ENCODE peak calls at places on chromosomes 2 and 18, in five cellular contexts. F is stimulated activated CD8-positive, alpha-beta memory T cell treated with anti-CD3 and anti-CD28 coated beads, Interleukin-15, amount 100 ng/mL, for 24 hours; T is fibroblast of lung; J is AG04450; H is sciatic nerve. W is an unnamed sample.

GRCh38 chr2:159226059-159226461 is 60.4 kb downstream of the WDSUB1 start:
- DNase-seq in J (no peak), H (no peak), F (no peak), T (peak), W (no peak)

GRCh38 chr2:4101938-4102337 is 398.6 kb downstream of the DCDC2C start:
- DNase-seq in J (no peak), T (no peak), H (no peak), F (no peak), W (no peak)

GRCh38 chr2:152054593-152054992 is 44.3 kb downstream of the CACNB4 start:
- DNase-seq in H (no peak), F (no peak), J (no peak), T (peak), W (no peak)

GRCh38 chr2:40279001-40279400 is 172.9 kb downstream of the SLC8A1 start:
- DNase-seq in T (no peak), F (no peak), H (no peak), J (no peak), W (peak)

GRCh38 chr2:94874277-94874997 is 3.2 kb downstream of the TEKT4 start:
- DNase-seq in J (no peak), T (peak), F (peak), H (peak), W (no peak)

GRCh38 chr2:23939054-23939436 is 1.2 kb upstream of the UBXN2A start:
- DNase-seq in F (no peak), H (no peak), T (no peak), J (no peak), W (no peak)

GRCh38 chr2:153477641-153478288 is 797 bp downstream of the RPRM start:
- DNase-seq in F (no peak), H (no peak), T (no peak), J (no peak), W (no peak)

GRCh38 chr2:135797497-135798274 is 39.3 kb downstream of the LCT start:
- DNase-seq in J (peak), F (peak), T (peak), H (peak), W (peak)

GRCh38 chr18:12296087-12296403 is 12.0 kb upstream of the TUBB6 start:
- DNase-seq in J (no peak), T (peak), F (no peak), H (no peak), W (no peak)

GRCh38 chr2:40178971-40179370 is 272.9 kb downstream of the SLC8A1 start:
- DNase-seq in T (peak), H (no peak), J (no peak), F (no peak), W (no peak)

GRCh38 chr2:134124047-134124753 is 129.7 kb upstream of the MGAT5 start:
- DNase-seq in J (no peak), H (no peak), T (no peak), F (no peak), W (no peak)

GRCh38 chr2:74849228-74849892 is 15.4 kb downstream of the HK2 start:
- DNase-seq in F (no peak), J (no peak), H (no peak), T (peak), W (no peak)

W was measured in smooth muscle cell of the brain vasculature.